ENCODE peak calls at places on chromosome 17, in five cellular contexts. One of them, this sample, is unnamed.

GRCh38 chr17:61412860-61413653 is 13.4 kb downstream of the TBX2 start:
- DNase-seq in osteocyte: no peak
- DNase-seq in tibial nerve: no peak
- DNase-seq in HCT116: no peak
- DNase-seq in GM06990: no peak
- DNase-seq in this sample: no peak

GRCh38 chr17:10745231-10745630 is 15.4 kb upstream of the TMEM220 start:
- DNase-seq in osteocyte: no peak
- DNase-seq in tibial nerve: no peak
- DNase-seq in HCT116: no peak
- DNase-seq in GM06990: no peak
- DNase-seq in this sample: no peak

GRCh38 chr17:59796785-59797205 is 89.3 kb downstream of the VMP1 start:
- DNase-seq in osteocyte: no peak
- DNase-seq in tibial nerve: no peak
- DNase-seq in HCT116: no peak
- DNase-seq in GM06990: no peak
- DNase-seq in this sample: no peak

GRCh38 chr17:59165933-59166342 is 10.4 kb downstream of the PRR11 start:
- DNase-seq in osteocyte: peak
- DNase-seq in tibial nerve: no peak
- DNase-seq in HCT116: peak
- DNase-seq in GM06990: peak
- DNase-seq in this sample: peak

GRCh38 chr17:42849451-42850157 is 1.4 kb upstream of the AOC3 start:
- DNase-seq in osteocyte: no peak
- DNase-seq in tibial nerve: no peak
- DNase-seq in HCT116: no peak
- DNase-seq in GM06990: no peak
- DNase-seq in this sample: no peak

GRCh38 chr17:56597495-56597990 is 4.0 kb downstream of the NOG start:
- DNase-seq in osteocyte: no peak
- DNase-seq in tibial nerve: no peak
- DNase-seq in HCT116: no peak
- DNase-seq in GM06990: no peak
- DNase-seq in this sample: peak

GRCh38 chr17:2874211-2874686 is 78.0 kb downstream of the RAP1GAP2 start:
- DNase-seq in osteocyte: no peak
- DNase-seq in tibial nerve: no peak
- DNase-seq in HCT116: no peak
- DNase-seq in GM06990: no peak
- DNase-seq in this sample: no peak

GRCh38 chr17:72591500-72592241 is 470.9 kb downstream of the SOX9 start:
- DNase-seq in osteocyte: no peak
- DNase-seq in tibial nerve: no peak
- DNase-seq in HCT116: no peak
- DNase-seq in GM06990: peak
- DNase-seq in this sample: no peak

GRCh38 chr17:41315204-41315794 is at the start of gene KRTAP17-1:
- DNase-seq in osteocyte: no peak
- DNase-seq in tibial nerve: no peak
- DNase-seq in HCT116: no peak
- DNase-seq in GM06990: no peak
- DNase-seq in this sample: no peak

GRCh38 chr17:37608369-37609169 is 649 bp downstream of the SYNRG start:
- DNase-seq in osteocyte: no peak
- DNase-seq in tibial nerve: no peak
- DNase-seq in HCT116: no peak
- DNase-seq in GM06990: peak
- DNase-seq in this sample: no peak

GRCh38 chr17:19785854-19786253 is 37.8 kb upstream of the ALDH3A1 start:
- DNase-seq in osteocyte: no peak
- DNase-seq in tibial nerve: no peak
- DNase-seq in HCT116: no peak
- DNase-seq in GM06990: no peak
- DNase-seq in this sample: no peak
- TF ChIP-seq CTCF in osteocyte: no peak
- TF ChIP-seq CTCF in tibial nerve: no peak
- TF ChIP-seq CTCF in HCT116: peak
- TF ChIP-seq CTCF in GM06990: peak
- TF ChIP-seq CTCF in this sample: no peak

GRCh38 chr17:32912218-32912897 is 15.6 kb upstream of the TMEM98 start:
- DNase-seq in osteocyte: no peak
- DNase-seq in tibial nerve: no peak
- DNase-seq in HCT116: no peak
- DNase-seq in GM06990: no peak
- DNase-seq in this sample: peak
- TF ChIP-seq CTCF in osteocyte: no peak
- TF ChIP-seq CTCF in tibial nerve: no peak
- TF ChIP-seq CTCF in HCT116: no peak
- TF ChIP-seq CTCF in GM06990: no peak
- TF ChIP-seq CTCF in this sample: no peak

GRCh38 chr17:15978606-15979005 is 20.9 kb downstream of the ZSWIM7 start:
- DNase-seq in osteocyte: no peak
- DNase-seq in tibial nerve: no peak
- DNase-seq in HCT116: no peak
- DNase-seq in GM06990: no peak
- DNase-seq in this sample: no peak

GRCh38 chr17:15981646-15982580 is 17.6 kb downstream of the ZSWIM7 start:
- DNase-seq in osteocyte: no peak
- DNase-seq in tibial nerve: no peak
- DNase-seq in HCT116: no peak
- DNase-seq in GM06990: no peak
- DNase-seq in this sample: no peak

GRCh38 chr17:15981208-15981607 is 18.3 kb downstream of the ZSWIM7 start:
- DNase-seq in osteocyte: no peak
- DNase-seq in tibial nerve: no peak
- DNase-seq in HCT116: no peak
- DNase-seq in GM06990: peak
- DNase-seq in this sample: no peak

GRCh38 chr17:15973834-15974233 is 25.7 kb downstream of the ZSWIM7 start:
- DNase-seq in osteocyte: no peak
- DNase-seq in tibial nerve: no peak
- DNase-seq in HCT116: no peak
- DNase-seq in GM06990: no peak
- DNase-seq in this sample: no peak

GRCh38 chr17:15977894-15978293 is 21.6 kb downstream of the ZSWIM7 start:
- DNase-seq in osteocyte: no peak
- DNase-seq in tibial nerve: no peak
- DNase-seq in HCT116: no peak
- DNase-seq in GM06990: no peak
- DNase-seq in this sample: no peak
- TF ChIP-seq CTCF in osteocyte: no peak
- TF ChIP-seq CTCF in tibial nerve: no peak
- TF ChIP-seq CTCF in HCT116: peak
- TF ChIP-seq CTCF in GM06990: no peak
- TF ChIP-seq CTCF in this sample: no peak

GRCh38 chr17:31202968-31203367 is 94.1 kb downstream of the OMG start:
- DNase-seq in osteocyte: no peak
- DNase-seq in tibial nerve: no peak
- DNase-seq in HCT116: no peak
- DNase-seq in GM06990: no peak
- DNase-seq in this sample: no peak
- TF ChIP-seq CTCF in osteocyte: no peak
- TF ChIP-seq CTCF in tibial nerve: no peak
- TF ChIP-seq CTCF in HCT116: no peak
- TF ChIP-seq CTCF in GM06990: no peak
- TF ChIP-seq CTCF in this sample: no peak

DNA sequence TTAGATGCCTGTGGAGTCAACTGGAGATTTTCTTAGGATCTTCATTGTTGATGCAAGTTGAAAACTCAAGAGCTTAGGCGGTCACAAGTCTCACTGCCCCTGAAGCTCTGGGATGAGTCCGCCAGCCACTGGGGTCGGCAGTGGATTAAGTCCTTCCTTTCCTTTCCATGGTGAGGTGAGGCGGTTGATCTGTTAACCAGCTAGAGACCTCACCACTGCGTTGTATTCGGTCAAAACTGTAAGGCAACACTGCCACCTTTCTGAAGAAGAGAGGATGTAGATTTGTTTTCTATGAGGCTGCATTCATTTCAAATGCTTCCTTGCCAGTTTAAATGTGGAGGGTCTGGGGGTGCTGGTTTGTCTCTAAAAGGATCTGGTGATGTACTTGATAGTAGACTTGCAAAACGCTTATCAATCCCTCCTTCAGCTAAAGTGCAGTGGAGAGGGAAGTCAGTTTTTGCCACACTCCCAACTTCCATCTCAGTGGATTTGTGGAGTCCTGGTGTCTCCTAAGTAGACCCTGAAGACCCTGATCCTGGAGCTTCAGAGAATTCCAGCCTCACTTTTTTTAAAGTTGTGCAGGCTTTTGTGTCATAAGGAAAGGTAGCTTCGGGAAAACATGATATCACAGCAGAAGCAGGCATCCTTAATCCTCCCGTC is 1.7 kb downstream of the MYOCD start:
- DNase-seq in osteocyte: no peak
- DNase-seq in tibial nerve: no peak
- DNase-seq in HCT116: peak
- DNase-seq in GM06990: peak
- DNase-seq in this sample: no peak
- TF ChIP-seq CTCF in osteocyte: peak
- TF ChIP-seq CTCF in tibial nerve: no peak
- TF ChIP-seq CTCF in HCT116: peak
- TF ChIP-seq CTCF in GM06990: peak
- TF ChIP-seq CTCF in this sample: peak

DNA sequence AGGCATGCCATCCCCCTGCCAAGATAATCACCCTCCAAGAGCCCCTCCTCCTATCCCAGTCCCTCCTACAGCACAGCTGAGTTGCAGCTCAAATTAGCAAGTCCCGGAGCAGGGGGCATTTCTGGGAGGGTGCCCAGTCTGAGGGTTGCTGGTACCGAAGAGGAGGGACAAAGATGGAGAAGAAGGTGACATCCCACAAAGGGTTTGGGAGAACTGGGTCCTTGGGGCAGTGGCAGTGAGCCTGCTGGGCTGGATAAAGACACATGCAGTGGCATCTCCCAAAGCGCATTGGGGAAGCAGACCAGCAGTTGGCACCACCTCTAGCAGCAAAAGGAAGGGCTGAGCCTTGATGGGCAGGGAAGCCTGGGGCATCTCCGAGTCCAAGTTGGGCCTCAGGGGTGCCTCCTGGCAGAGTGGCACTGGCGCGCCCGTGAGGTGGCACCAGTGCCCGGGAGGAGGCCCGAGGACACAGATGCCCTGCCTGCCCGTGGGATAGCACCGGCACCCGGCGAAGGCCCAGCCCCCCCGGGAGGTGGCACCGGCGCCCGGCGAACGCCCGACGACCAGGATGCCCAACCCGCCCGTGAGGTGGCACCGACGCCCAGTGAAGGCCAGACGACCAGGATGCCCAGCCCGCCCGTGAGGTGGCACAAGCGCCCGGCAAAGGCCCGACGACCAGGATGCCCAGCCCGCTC is 622 bp downstream of the TOM1L2 start:
- DNase-seq in osteocyte: no peak
- DNase-seq in tibial nerve: no peak
- DNase-seq in HCT116: no peak
- DNase-seq in GM06990: no peak
- DNase-seq in this sample: no peak
- TF ChIP-seq CTCF in osteocyte: no peak
- TF ChIP-seq CTCF in tibial nerve: no peak
- TF ChIP-seq CTCF in HCT116: no peak
- TF ChIP-seq CTCF in GM06990: no peak
- TF ChIP-seq CTCF in this sample: no peak

DNA sequence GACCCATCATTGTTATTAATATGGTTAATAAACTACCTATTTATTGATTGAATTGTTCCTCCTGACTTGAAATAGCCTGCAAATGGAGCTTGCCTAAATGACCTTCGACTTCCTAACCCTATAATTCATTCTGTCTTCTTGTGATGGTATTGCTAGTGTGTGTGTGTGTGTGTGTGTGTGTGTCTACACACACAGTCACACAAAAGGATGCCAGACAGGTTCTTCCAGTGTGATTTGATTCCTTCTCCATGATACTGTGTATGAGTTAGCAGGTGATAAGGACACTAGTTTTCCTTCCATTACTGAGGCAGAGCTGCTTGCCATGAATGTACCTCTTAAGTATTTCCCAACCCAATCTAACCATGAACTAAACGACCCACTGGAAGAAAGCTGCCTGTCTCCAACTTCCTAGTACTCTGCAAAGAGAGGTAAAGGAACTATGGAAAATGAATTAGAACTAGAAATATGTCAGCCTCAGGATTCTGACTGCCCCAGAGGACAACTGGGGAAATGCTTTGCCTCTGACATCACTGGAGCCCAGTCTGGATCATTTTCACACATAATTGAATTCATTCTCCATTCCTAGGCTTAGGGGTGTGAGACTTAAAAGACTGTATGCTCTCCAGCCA is 3.5 kb upstream of the CDC6 start:
- DNase-seq in osteocyte: no peak
- DNase-seq in tibial nerve: no peak
- DNase-seq in HCT116: peak
- DNase-seq in GM06990: no peak
- DNase-seq in this sample: no peak
- TF ChIP-seq CTCF in osteocyte: peak
- TF ChIP-seq CTCF in tibial nerve: no peak
- TF ChIP-seq CTCF in HCT116: peak
- TF ChIP-seq CTCF in GM06990: no peak
- TF ChIP-seq CTCF in this sample: peak

DNA sequence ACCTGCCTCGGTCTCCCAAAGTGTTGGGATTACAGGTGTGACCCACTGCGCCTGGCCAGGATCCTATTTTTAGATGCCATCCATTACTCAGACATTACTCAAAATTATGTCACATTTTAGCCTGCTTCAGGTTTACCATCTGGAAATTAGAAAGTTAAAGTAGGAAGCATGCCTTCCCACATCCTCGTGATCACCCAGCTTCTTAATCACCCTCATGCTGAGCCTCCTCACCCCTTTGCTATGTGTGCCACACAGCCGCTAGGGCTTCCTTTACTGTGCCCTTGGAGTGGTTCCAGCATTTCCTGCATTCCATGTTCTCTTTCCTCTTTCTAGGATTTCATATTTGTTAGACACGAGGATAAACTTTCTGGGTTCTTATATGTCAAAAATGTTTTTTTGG is 9.3 kb downstream of the ADORA2B start:
- DNase-seq in osteocyte: no peak
- DNase-seq in tibial nerve: no peak
- DNase-seq in HCT116: peak
- DNase-seq in GM06990: no peak
- DNase-seq in this sample: no peak
- TF ChIP-seq CTCF in osteocyte: peak
- TF ChIP-seq CTCF in tibial nerve: no peak
- TF ChIP-seq CTCF in HCT116: no peak
- TF ChIP-seq CTCF in GM06990: no peak
- TF ChIP-seq CTCF in this sample: no peak

GRCh38 chr17:75784473-75785015 is at the start of gene UNK:
- DNase-seq in osteocyte: peak
- DNase-seq in tibial nerve: peak
- DNase-seq in HCT116: peak
- DNase-seq in GM06990: peak
- DNase-seq in this sample: peak
- TF ChIP-seq CTCF in osteocyte: no peak
- TF ChIP-seq CTCF in tibial nerve: no peak
- TF ChIP-seq CTCF in HCT116: no peak
- TF ChIP-seq CTCF in GM06990: no peak
- TF ChIP-seq CTCF in this sample: no peak

This sample was measured in type B pancreatic cell.